ENCODE peak calls at places on chromosomes 7 and 10, in five cellular contexts. B is RWPE2, Y is spleen, Z is tibial nerve, E is mucosa of descending colon. D is an unnamed sample. For H3K9me3, the result is how much of the 10 kb centered on the place peaks cover.

GRCh38 chr7:48298779-48299178 is 127.5 kb downstream of the ABCA13 start:
- DNase-seq in Y (no peak), E (no peak), B (no peak), Z (no peak), D (no peak)

GRCh38 chr10:5679606-5680005 is 5.0 kb upstream of the TASOR2 start:
- DNase-seq in B (no peak), Z (no peak), Y (no peak), E (no peak), D (no peak)

GRCh38 chr7:131607291-131608111 is 51.1 kb upstream of the PODXL start:
- DNase-seq in Z (no peak), Y (no peak), E (no peak), B (no peak), D (no peak)

GRCh38 chr10:44975487-44976331 is 2.9 kb downstream of the DEPP1 start:
- DNase-seq in Y (peak), E (no peak), B (no peak), Z (no peak), D (no peak)

GRCh38 chr10:117237401-117237991 is 3.4 kb upstream of the SLC18A2 start:
- DNase-seq in Z (no peak), Y (no peak), E (no peak), B (no peak), D (no peak)

GRCh38 chr7:28192786-28193581 is 12.4 kb upstream of the JAZF1 start:
- DNase-seq in B (no peak), Y (no peak), Z (no peak), E (no peak), D (no peak)

GRCh38 chr10:12656518-12657142 is 307.3 kb downstream of the CAMK1D start:
- DNase-seq in Y (no peak), B (no peak), Z (no peak), E (no peak), D (no peak)

GRCh38 chr10:79401015-79401921 is 44.2 kb downstream of the ZCCHC24 start:
- DNase-seq in E (no peak), Y (peak), B (no peak), Z (peak), D (no peak)

GRCh38 chr7:113175525-113176097 is 57.3 kb upstream of the SMIM30 start:
- DNase-seq in E (no peak), Z (no peak), B (no peak), Y (no peak), D (no peak)

GRCh38 chr10:71854031-71854430 is 3.0 kb upstream of the PSAP start:
- DNase-seq in B (peak), Y (peak), Z (no peak), E (no peak), D (no peak)

GRCh38 chr7:72098812-72099211 is 313.3 kb downstream of the CALN1 start:
- DNase-seq in E (no peak), Y (no peak), Z (no peak), B (no peak), D (no peak)

GRCh38 chr7:55200441-55200840 is 164.7 kb upstream of the LANCL2 start:
- DNase-seq in E (no peak), B (no peak), Z (no peak), Y (no peak), D (no peak)

GRCh38 chr10:69955211-69955805 is 97.3 kb upstream of the MACROH2A2 start:
- DNase-seq in E (no peak), B (no peak), Y (no peak), Z (no peak), D (no peak)

GRCh38 chr7:130062246-130062645 is 8.1 kb upstream of the KLHDC10 start:
- DNase-seq in B (no peak), E (no peak), Y (no peak), Z (no peak), D (no peak)

GRCh38 chr7:2545746-2546425 is 9.4 kb downstream of the BRAT1 start:
- DNase-seq in B (no peak), E (no peak), Y (no peak), Z (no peak), D (no peak)

GRCh38 chr7:26413007-26413691 is 121.5 kb downstream of the SNX10 start:
- DNase-seq in E (no peak), B (no peak), Y (no peak), Z (no peak), D (no peak)

GRCh38 chr10:97549587-97550322 is 22.8 kb upstream of the ANKRD2 start:
- DNase-seq in E (no peak), Y (peak), B (no peak), Z (no peak), D (no peak)

GRCh38 chr10:77120697-77121096 is 516.9 kb downstream of the KCNMA1 start:
- DNase-seq in E (no peak), B (no peak), Z (no peak), Y (no peak), D (no peak)

GRCh38 chr7:95396136-95397032 is at the start of gene PON3:
- DNase-seq in Y (peak), Z (no peak), E (peak), B (no peak), D (no peak)

GRCh38 chr10:28302012-28302667 is 724 bp downstream of the MPP7 start:
- DNase-seq in Y (no peak), B (no peak), E (peak), Z (peak), D (no peak)

GRCh38 chr7:7701513-7701912 is 16.9 kb downstream of the RPA3 start:
- DNase-seq in B (no peak), Z (no peak), Y (no peak), E (no peak), D (no peak)

GRCh38 chr10:121589553-121589952 is 8.7 kb downstream of the FGFR2 start:
- DNase-seq in E (no peak), Y (no peak), B (no peak), Z (no peak), D (no peak)

GRCh38 chr10:31536297-31536696 is 217.3 kb downstream of the ZEB1 start:
- DNase-seq in Z (no peak), Y (no peak), E (no peak), B (no peak), D (no peak)

DNA sequence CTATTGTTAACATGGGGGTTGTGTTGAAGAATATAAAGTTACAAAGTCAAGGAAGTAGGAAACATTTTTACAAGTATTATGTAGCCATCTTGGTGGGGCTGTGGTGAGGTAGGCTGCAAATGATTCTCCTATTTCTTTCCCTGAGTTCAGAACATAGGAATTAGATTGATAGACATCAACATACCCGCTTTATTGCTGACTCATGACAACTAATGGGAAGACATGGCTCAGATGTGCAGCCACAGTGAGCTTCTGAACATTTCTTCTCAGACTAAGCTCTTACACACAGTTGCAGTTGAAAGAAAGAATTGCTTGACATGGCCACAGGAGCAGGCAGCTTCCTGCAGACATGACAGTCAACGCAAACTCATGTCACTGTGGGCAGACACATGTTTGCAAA is 110.7 kb downstream of the ANKRD30A start:
- DNase-seq in Z (no peak), Y (no peak), E (no peak), B (no peak), D (no peak)
- H3K9me3 ChIP-seq in Z (under half), Y (under half), E (under half), B (under half), D (under half)

GRCh38 chr7:29987083-29987482 is 2.5 kb downstream of the SCRN1 start:
- DNase-seq in Z (no peak), B (no peak), Y (no peak), E (no peak), D (no peak)

GRCh38 chr7:29990931-29991330 is 1.3 kb upstream of the SCRN1 start:
- DNase-seq in Y (no peak), B (no peak), Z (no peak), E (no peak), D (no peak)

GRCh38 chr7:29987821-29988317 is 1.7 kb downstream of the SCRN1 start:
- DNase-seq in E (no peak), Y (peak), B (no peak), Z (no peak), D (no peak)

GRCh38 chr7:29988391-29989256 is 977 bp downstream of the SCRN1 start:
- DNase-seq in B (no peak), Y (peak), E (peak), Z (peak), D (peak)

GRCh38 chr7:29989257-29989995 is at the start of gene SCRN1:
- DNase-seq in Z (peak), Y (peak), B (peak), E (peak), D (no peak)
- H3K9me3 ChIP-seq in Z (under half), Y (under half), B (under half), E (under half), D (under half)

DNA sequence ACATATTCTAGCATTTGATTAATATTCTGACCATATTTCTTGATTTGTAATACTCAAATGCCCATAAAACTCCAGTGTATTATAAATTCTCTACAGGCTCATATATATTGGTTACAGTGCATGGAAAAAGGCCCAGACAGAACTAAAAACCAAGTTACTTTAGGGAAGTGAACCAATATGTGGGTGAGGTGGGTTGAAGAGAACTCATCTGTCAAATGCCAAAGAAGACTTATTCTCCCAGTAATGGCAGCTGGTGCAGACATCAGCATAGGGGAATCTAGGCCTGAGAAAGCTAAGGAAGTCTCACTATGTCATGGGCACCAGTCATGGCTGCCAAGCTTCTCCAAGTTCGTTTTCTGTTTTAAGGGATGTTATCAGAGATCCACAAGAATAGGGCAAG is 30.6 kb downstream of the ZNF248 start:
- DNase-seq in Y (no peak), Z (no peak), B (no peak), E (no peak), D (no peak)
- H3K9me3 ChIP-seq in Y (half or more), Z (under half), B (under half), E (half or more), D (under half)

DNA sequence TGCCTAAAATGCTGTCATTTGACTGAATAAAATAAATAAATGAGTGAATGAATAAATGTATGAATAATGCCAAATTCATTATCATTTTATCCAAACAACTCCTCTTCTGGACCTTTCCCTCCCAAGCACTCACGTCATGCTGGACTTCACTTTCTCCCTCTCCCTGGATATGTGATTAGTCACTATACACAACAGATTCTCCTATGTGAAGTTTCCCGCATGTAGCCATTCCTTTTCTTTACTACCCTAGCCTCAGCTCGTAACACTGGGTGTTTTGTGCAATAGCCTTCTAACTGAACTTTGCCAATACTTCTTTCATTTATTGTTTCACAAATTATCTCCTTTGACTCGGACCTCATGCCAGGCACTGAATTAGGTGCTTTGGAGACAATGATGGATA is 87.6 kb upstream of the IL6 start:
- DNase-seq in B (no peak), Y (no peak), E (no peak), Z (no peak), D (no peak)
- H3K9me3 ChIP-seq in B (under half), Y (under half), E (under half), Z (under half), D (under half)

DNA sequence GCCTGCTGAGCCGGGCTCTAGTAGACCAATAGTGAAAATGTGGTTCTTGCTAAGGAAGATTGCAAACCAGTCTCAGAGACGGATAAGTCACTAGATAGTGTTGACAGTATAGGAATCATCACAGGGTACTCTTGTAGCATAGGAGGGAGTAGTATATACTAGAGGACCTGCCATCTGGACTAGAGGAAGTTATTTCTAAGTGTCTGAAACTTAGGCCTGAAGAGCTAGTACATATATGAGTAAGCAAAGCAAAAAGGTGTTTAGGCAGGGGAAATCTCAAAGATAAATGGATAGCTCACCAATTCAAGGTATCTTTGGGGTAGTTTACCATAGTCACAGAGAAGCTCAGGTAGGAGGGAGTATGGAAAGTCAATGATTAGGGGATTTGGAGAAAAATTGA is 428.1 kb downstream of the CNTNAP2 start:
- DNase-seq in B (no peak), Z (no peak), Y (no peak), E (no peak), D (no peak)
- H3K9me3 ChIP-seq in B (under half), Z (under half), Y (under half), E (under half), D (under half)

GRCh38 chr7:139089118-139089517 is 20.4 kb downstream of the ZC3HAV1 start:
- DNase-seq in Y (no peak), B (no peak), Z (no peak), E (no peak), D (no peak)
- H3K9me3 ChIP-seq in Y (under half), B (under half), Z (under half), E (under half), D (under half)

GRCh38 chr7:63039882-63040281 is 958.8 kb upstream of the ZNF722 start:
- DNase-seq in Z (no peak), E (no peak), B (no peak), Y (no peak), D (no peak)
- H3K9me3 ChIP-seq in Z (under half), E (half or more), B (under half), Y (half or more), D (under half)

DNA sequence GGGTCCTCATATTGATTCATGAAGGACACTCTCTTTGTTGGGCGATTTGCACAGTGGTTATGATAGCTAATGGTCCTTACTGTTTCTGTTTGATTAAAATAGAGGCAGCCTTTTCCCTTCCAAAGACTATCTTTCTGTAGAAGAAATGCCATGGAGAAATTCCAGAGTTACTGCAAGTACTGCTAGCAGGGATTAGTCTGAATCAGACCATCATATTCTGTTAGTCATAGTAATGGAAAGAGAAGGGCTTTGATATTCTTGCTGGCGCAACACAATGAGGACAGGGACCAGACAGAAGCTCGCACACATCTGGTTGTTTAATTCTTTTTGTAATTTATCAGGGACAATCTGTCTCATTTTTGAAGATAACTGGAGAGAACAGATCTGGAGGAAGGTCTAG is 304.5 kb upstream of the FZD8 start:
- DNase-seq in Z (no peak), B (no peak), E (no peak), Y (no peak), D (no peak)
- H3K9me3 ChIP-seq in Z (under half), B (under half), E (under half), Y (under half), D (under half)

D was measured in T-helper 17 cell.